ENCODE peak calls at places on chromosomes 13 and 19, in seven cellular contexts. One of them, this sample, is unnamed. For H3K4me1, the result is how much of the 10 kb centered on the place peaks cover.

GRCh38 chr13:49997935-49998334 is 1.1 kb downstream of the TRIM13 start:
- DNase-seq in IMR-90: no peak
- DNase-seq in heart left ventricle: no peak
- DNase-seq in uterus: no peak
- DNase-seq in cardiac muscle cell: no peak
- DNase-seq in esophagus squamous epithelium: no peak
- DNase-seq in body of pancreas: no peak
- DNase-seq in this sample: no peak

GRCh38 chr13:26785845-26786630 is 25.5 kb upstream of the GPR12 start:
- DNase-seq in cardiac muscle cell: no peak
- DNase-seq in heart left ventricle: peak
- DNase-seq in IMR-90: no peak
- DNase-seq in uterus: no peak
- DNase-seq in body of pancreas: peak
- DNase-seq in esophagus squamous epithelium: no peak
- DNase-seq in this sample: no peak

GRCh38 chr13:94660695-94661324 is 51.5 kb downstream of the SOX21 start:
- DNase-seq in esophagus squamous epithelium: no peak
- DNase-seq in heart left ventricle: no peak
- DNase-seq in uterus: no peak
- DNase-seq in cardiac muscle cell: no peak
- DNase-seq in IMR-90: peak
- DNase-seq in body of pancreas: no peak
- DNase-seq in this sample: no peak

GRCh38 chr19:11821474-11821873 is 7.4 kb downstream of the ZNF440 start:
- DNase-seq in esophagus squamous epithelium: no peak
- DNase-seq in IMR-90: peak
- DNase-seq in uterus: no peak
- DNase-seq in body of pancreas: no peak
- DNase-seq in cardiac muscle cell: no peak
- DNase-seq in heart left ventricle: no peak
- DNase-seq in this sample: no peak

GRCh38 chr13:98468929-98469328 is 108.0 kb downstream of the STK24 start:
- DNase-seq in IMR-90: no peak
- DNase-seq in body of pancreas: no peak
- DNase-seq in uterus: no peak
- DNase-seq in cardiac muscle cell: no peak
- DNase-seq in esophagus squamous epithelium: no peak
- DNase-seq in heart left ventricle: no peak
- DNase-seq in this sample: no peak

GRCh38 chr19:44050740-44051653 is 839 bp upstream of the ZNF223 start:
- DNase-seq in IMR-90: no peak
- DNase-seq in heart left ventricle: no peak
- DNase-seq in body of pancreas: peak
- DNase-seq in esophagus squamous epithelium: no peak
- DNase-seq in uterus: no peak
- DNase-seq in cardiac muscle cell: no peak
- DNase-seq in this sample: no peak

GRCh38 chr19:2239771-2240770 is 3.4 kb downstream of the SF3A2 start:
- DNase-seq in cardiac muscle cell: no peak
- DNase-seq in uterus: no peak
- DNase-seq in esophagus squamous epithelium: no peak
- DNase-seq in heart left ventricle: no peak
- DNase-seq in body of pancreas: no peak
- DNase-seq in IMR-90: peak
- DNase-seq in this sample: no peak

GRCh38 chr19:2720777-2721569 is at the start of gene DIRAS1:
- DNase-seq in IMR-90: no peak
- DNase-seq in heart left ventricle: no peak
- DNase-seq in body of pancreas: no peak
- DNase-seq in esophagus squamous epithelium: no peak
- DNase-seq in cardiac muscle cell: peak
- DNase-seq in uterus: no peak
- DNase-seq in this sample: no peak

GRCh38 chr19:50189326-50189725 is 14.1 kb upstream of the MYH14 start:
- DNase-seq in esophagus squamous epithelium: no peak
- DNase-seq in cardiac muscle cell: no peak
- DNase-seq in heart left ventricle: no peak
- DNase-seq in IMR-90: no peak
- DNase-seq in body of pancreas: no peak
- DNase-seq in uterus: no peak
- DNase-seq in this sample: no peak

GRCh38 chr13:52852444-52852843 is 4.0 kb upstream of the PCDH8 start:
- DNase-seq in uterus: no peak
- DNase-seq in cardiac muscle cell: no peak
- DNase-seq in heart left ventricle: no peak
- DNase-seq in esophagus squamous epithelium: no peak
- DNase-seq in IMR-90: no peak
- DNase-seq in body of pancreas: no peak
- DNase-seq in this sample: no peak

GRCh38 chr19:32202244-32202643 is 143.2 kb upstream of the ZNF507 start:
- DNase-seq in esophagus squamous epithelium: no peak
- DNase-seq in IMR-90: no peak
- DNase-seq in body of pancreas: no peak
- DNase-seq in uterus: no peak
- DNase-seq in cardiac muscle cell: no peak
- DNase-seq in heart left ventricle: no peak
- DNase-seq in this sample: no peak

GRCh38 chr19:8335343-8336071 is 7.6 kb downstream of the KANK3 start:
- DNase-seq in body of pancreas: no peak
- DNase-seq in uterus: no peak
- DNase-seq in cardiac muscle cell: peak
- DNase-seq in esophagus squamous epithelium: no peak
- DNase-seq in IMR-90: no peak
- DNase-seq in heart left ventricle: no peak
- DNase-seq in this sample: no peak

GRCh38 chr19:17847538-17848366 is at the start of gene JAK3:
- DNase-seq in IMR-90: peak
- DNase-seq in cardiac muscle cell: peak
- DNase-seq in body of pancreas: no peak
- DNase-seq in esophagus squamous epithelium: no peak
- DNase-seq in uterus: no peak
- DNase-seq in heart left ventricle: peak
- DNase-seq in this sample: no peak

GRCh38 chr13:50474094-50474654 is 369.3 kb downstream of the DLEU7 start:
- DNase-seq in heart left ventricle: no peak
- DNase-seq in body of pancreas: no peak
- DNase-seq in esophagus squamous epithelium: no peak
- DNase-seq in uterus: no peak
- DNase-seq in cardiac muscle cell: no peak
- DNase-seq in IMR-90: no peak
- DNase-seq in this sample: no peak

GRCh38 chr19:2424686-2425621 is 2.4 kb downstream of the TIMM13 start:
- DNase-seq in IMR-90: peak
- DNase-seq in body of pancreas: peak
- DNase-seq in heart left ventricle: no peak
- DNase-seq in cardiac muscle cell: peak
- DNase-seq in esophagus squamous epithelium: no peak
- DNase-seq in uterus: no peak
- DNase-seq in this sample: no peak

GRCh38 chr19:18264428-18264827 is 9.8 kb downstream of the IQCN start:
- DNase-seq in IMR-90: no peak
- DNase-seq in esophagus squamous epithelium: no peak
- DNase-seq in uterus: peak
- DNase-seq in heart left ventricle: no peak
- DNase-seq in body of pancreas: no peak
- DNase-seq in cardiac muscle cell: no peak
- DNase-seq in this sample: no peak

GRCh38 chr13:27953671-27954405 is 15.3 kb downstream of the CDX2 start:
- DNase-seq in body of pancreas: peak
- DNase-seq in cardiac muscle cell: peak
- DNase-seq in esophagus squamous epithelium: no peak
- DNase-seq in uterus: peak
- DNase-seq in IMR-90: peak
- DNase-seq in heart left ventricle: peak
- DNase-seq in this sample: no peak

GRCh38 chr13:102670130-102670529 is 24.7 kb downstream of the METTL21C start:
- DNase-seq in body of pancreas: no peak
- DNase-seq in cardiac muscle cell: no peak
- DNase-seq in IMR-90: no peak
- DNase-seq in uterus: no peak
- DNase-seq in esophagus squamous epithelium: no peak
- DNase-seq in heart left ventricle: no peak
- DNase-seq in this sample: no peak

GRCh38 chr19:51959791-51960190 is 26.8 kb downstream of the ZNF350 start:
- DNase-seq in heart left ventricle: no peak
- DNase-seq in cardiac muscle cell: no peak
- DNase-seq in body of pancreas: no peak
- DNase-seq in uterus: no peak
- DNase-seq in IMR-90: peak
- DNase-seq in esophagus squamous epithelium: no peak
- DNase-seq in this sample: no peak

GRCh38 chr13:21060063-21060826 is 1.1 kb downstream of the LATS2 start:
- DNase-seq in uterus: peak
- DNase-seq in body of pancreas: peak
- DNase-seq in cardiac muscle cell: peak
- DNase-seq in IMR-90: peak
- DNase-seq in esophagus squamous epithelium: no peak
- DNase-seq in heart left ventricle: peak
- DNase-seq in this sample: no peak

GRCh38 chr19:34365463-34366401 is 736 bp downstream of the GPI start:
- DNase-seq in body of pancreas: peak
- DNase-seq in IMR-90: peak
- DNase-seq in uterus: peak
- DNase-seq in esophagus squamous epithelium: no peak
- DNase-seq in cardiac muscle cell: peak
- DNase-seq in heart left ventricle: peak
- DNase-seq in this sample: no peak

GRCh38 chr13:113860051-113860471 is 3.8 kb downstream of the GAS6 start:
- DNase-seq in cardiac muscle cell: no peak
- DNase-seq in IMR-90: no peak
- DNase-seq in body of pancreas: peak
- DNase-seq in uterus: no peak
- DNase-seq in heart left ventricle: no peak
- DNase-seq in esophagus squamous epithelium: no peak
- DNase-seq in this sample: no peak

GRCh38 chr19:1266116-1266817 is 2.9 kb upstream of the CIRBP start:
- DNase-seq in cardiac muscle cell: peak
- DNase-seq in body of pancreas: peak
- DNase-seq in esophagus squamous epithelium: peak
- DNase-seq in heart left ventricle: peak
- DNase-seq in IMR-90: peak
- DNase-seq in uterus: peak
- DNase-seq in this sample: peak

GRCh38 chr13:24452044-24452443 is 60.5 kb downstream of the PARP4 start:
- DNase-seq in IMR-90: no peak
- DNase-seq in esophagus squamous epithelium: no peak
- DNase-seq in body of pancreas: no peak
- DNase-seq in uterus: no peak
- DNase-seq in cardiac muscle cell: no peak
- DNase-seq in heart left ventricle: no peak
- DNase-seq in this sample: no peak
- H3K4me1 ChIP-seq in IMR-90: under half
- H3K4me1 ChIP-seq in esophagus squamous epithelium: under half
- H3K4me1 ChIP-seq in body of pancreas: under half
- H3K4me1 ChIP-seq in uterus: under half
- H3K4me1 ChIP-seq in cardiac muscle cell: under half
- H3K4me1 ChIP-seq in heart left ventricle: under half
- H3K4me1 ChIP-seq in this sample: under half

DNA sequence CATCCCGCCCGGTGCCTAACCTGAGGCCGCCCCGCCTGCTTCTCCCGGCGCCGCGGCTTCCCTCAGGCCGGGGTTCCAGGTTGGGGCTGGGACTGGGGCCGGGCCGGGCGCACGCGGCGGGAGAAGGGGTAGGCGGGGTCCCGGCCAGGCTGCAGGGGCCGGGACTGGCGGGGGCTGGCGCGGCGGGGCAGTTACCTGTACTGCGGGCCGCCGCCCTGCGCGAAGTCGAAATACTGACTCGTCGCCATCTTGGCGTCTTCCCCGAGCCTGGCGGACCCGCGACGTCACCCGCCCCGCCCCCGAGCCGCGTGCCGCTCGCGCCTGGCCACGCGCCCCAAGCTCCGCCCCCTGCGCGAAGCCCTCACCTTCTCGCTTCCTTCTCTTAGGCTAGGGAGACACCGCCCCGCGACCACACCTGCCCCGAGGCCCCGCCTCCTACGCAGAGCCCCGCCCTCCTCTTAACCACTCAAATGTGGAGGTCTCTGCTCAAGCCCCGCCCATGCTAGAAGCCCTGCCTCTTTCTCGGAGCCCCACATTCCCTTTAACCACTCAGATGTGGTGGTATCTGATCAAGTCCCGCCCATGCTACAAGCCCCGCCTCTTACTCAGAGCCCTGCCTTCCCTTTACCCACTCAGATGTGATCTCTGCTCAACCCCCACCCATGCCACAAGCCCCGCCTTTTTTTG is at the start of gene ZFR2:
- DNase-seq in cardiac muscle cell: peak
- DNase-seq in heart left ventricle: no peak
- DNase-seq in IMR-90: no peak
- DNase-seq in esophagus squamous epithelium: no peak
- DNase-seq in body of pancreas: no peak
- DNase-seq in uterus: no peak
- DNase-seq in this sample: no peak
- H3K4me1 ChIP-seq in cardiac muscle cell: under half
- H3K4me1 ChIP-seq in heart left ventricle: under half
- H3K4me1 ChIP-seq in IMR-90: under half
- H3K4me1 ChIP-seq in esophagus squamous epithelium: under half
- H3K4me1 ChIP-seq in body of pancreas: under half
- H3K4me1 ChIP-seq in uterus: under half
- H3K4me1 ChIP-seq in this sample: under half

GRCh38 chr13:51583469-51583874 is 790 bp upstream of the WDFY2 start:
- DNase-seq in heart left ventricle: no peak
- DNase-seq in esophagus squamous epithelium: no peak
- DNase-seq in uterus: no peak
- DNase-seq in IMR-90: no peak
- DNase-seq in body of pancreas: no peak
- DNase-seq in cardiac muscle cell: no peak
- DNase-seq in this sample: no peak

GRCh38 chr13:51584731-51585191 is 499 bp downstream of the WDFY2 start:
- DNase-seq in uterus: peak
- DNase-seq in esophagus squamous epithelium: peak
- DNase-seq in body of pancreas: no peak
- DNase-seq in IMR-90: peak
- DNase-seq in cardiac muscle cell: peak
- DNase-seq in heart left ventricle: no peak
- DNase-seq in this sample: no peak

GRCh38 chr13:51585696-51586095 is 1.4 kb downstream of the WDFY2 start:
- DNase-seq in uterus: no peak
- DNase-seq in heart left ventricle: no peak
- DNase-seq in IMR-90: peak
- DNase-seq in body of pancreas: no peak
- DNase-seq in cardiac muscle cell: no peak
- DNase-seq in esophagus squamous epithelium: no peak
- DNase-seq in this sample: no peak

GRCh38 chr13:51583875-51584730 is at the start of gene WDFY2:
- DNase-seq in uterus: peak
- DNase-seq in heart left ventricle: peak
- DNase-seq in body of pancreas: peak
- DNase-seq in esophagus squamous epithelium: peak
- DNase-seq in IMR-90: peak
- DNase-seq in cardiac muscle cell: peak
- DNase-seq in this sample: peak

GRCh38 chr13:51585234-51585672 is 991 bp downstream of the WDFY2 start:
- DNase-seq in heart left ventricle: no peak
- DNase-seq in IMR-90: peak
- DNase-seq in body of pancreas: no peak
- DNase-seq in cardiac muscle cell: peak
- DNase-seq in uterus: no peak
- DNase-seq in esophagus squamous epithelium: no peak
- DNase-seq in this sample: no peak
- H3K4me1 ChIP-seq in heart left ventricle: under half
- H3K4me1 ChIP-seq in IMR-90: under half
- H3K4me1 ChIP-seq in body of pancreas: under half
- H3K4me1 ChIP-seq in cardiac muscle cell: under half
- H3K4me1 ChIP-seq in uterus: under half
- H3K4me1 ChIP-seq in esophagus squamous epithelium: half or more
- H3K4me1 ChIP-seq in this sample: under half

GRCh38 chr13:33186851-33187250 is 98.7 kb downstream of the STARD13 start:
- DNase-seq in esophagus squamous epithelium: no peak
- DNase-seq in IMR-90: peak
- DNase-seq in uterus: no peak
- DNase-seq in body of pancreas: no peak
- DNase-seq in heart left ventricle: no peak
- DNase-seq in cardiac muscle cell: no peak
- DNase-seq in this sample: no peak
- H3K4me1 ChIP-seq in esophagus squamous epithelium: half or more
- H3K4me1 ChIP-seq in IMR-90: under half
- H3K4me1 ChIP-seq in uterus: under half
- H3K4me1 ChIP-seq in body of pancreas: half or more
- H3K4me1 ChIP-seq in heart left ventricle: half or more
- H3K4me1 ChIP-seq in cardiac muscle cell: under half
- H3K4me1 ChIP-seq in this sample: half or more

This sample was measured in vagina.